ENCODE peak calls at places on chromosome 17, in four cellular contexts. S is A549, Q is lower leg skin, L is pancreas. B is an unnamed sample.

GRCh38 chr17:54906713-54907112 is 6.1 kb downstream of the TOM1L1 start:
- DNase-seq in Q (no peak), L (no peak), S (no peak), B (no peak)

GRCh38 chr17:17792143-17792550 is 44.6 kb downstream of the SREBF1 start:
- DNase-seq in S (no peak), L (no peak), Q (no peak), B (no peak)

GRCh38 chr17:409848-410673 is 57.5 kb upstream of the RPH3AL start:
- DNase-seq in Q (peak), S (peak), L (peak), B (peak)

GRCh38 chr17:73304971-73305786 is 6.6 kb downstream of the CDC42EP4 start:
- DNase-seq in Q (peak), L (peak), S (peak), B (no peak)

GRCh38 chr17:56870163-56870651 is 36.3 kb downstream of the DGKE start:
- DNase-seq in L (no peak), S (no peak), Q (no peak), B (no peak)

GRCh38 chr17:80779961-80780380 is 211.7 kb upstream of the CHMP6 start:
- DNase-seq in Q (no peak), S (no peak), L (no peak), B (no peak)

GRCh38 chr17:75785016-75785769 is 587 bp downstream of the UNK start:
- DNase-seq in Q (peak), L (peak), S (no peak), B (no peak)

GRCh38 chr17:36641877-36642845 is 40.8 kb downstream of the MRM1 start:
- DNase-seq in L (no peak), S (no peak), Q (no peak), B (no peak)

GRCh38 chr17:29565643-29566472 is 979 bp downstream of the ABHD15 start:
- DNase-seq in Q (peak), S (peak), L (no peak), B (no peak)

GRCh38 chr17:31824771-31825360 is 34.2 kb downstream of the COPRS start:
- DNase-seq in S (no peak), Q (no peak), L (no peak), B (no peak)

GRCh38 chr17:43019418-43019817 is 2.8 kb downstream of the VAT1 start:
- DNase-seq in L (no peak), Q (no peak), S (no peak), B (no peak)

GRCh38 chr17:8162997-8163977 is 539 bp upstream of the VAMP2 start:
- DNase-seq in Q (peak), S (no peak), L (no peak), B (no peak)

GRCh38 chr17:43388198-43389021 is 10.4 kb upstream of the ARL4D start:
- DNase-seq in Q (peak), S (peak), L (peak), B (no peak)

GRCh38 chr17:3043737-3044365 is 19.6 kb downstream of the OR1D5 start:
- DNase-seq in L (no peak), S (peak), Q (peak), B (no peak)

GRCh38 chr17:13333661-13334060 is 268.1 kb downstream of the HS3ST3A1 start:
- DNase-seq in Q (no peak), S (no peak), L (no peak), B (no peak)

GRCh38 chr17:82565551-82565950 is 46.0 kb downstream of the FOXK2 start:
- DNase-seq in S (no peak), L (no peak), Q (no peak), B (no peak)

GRCh38 chr17:3528604-3529511 is 28.8 kb downstream of the TRPV3 start:
- DNase-seq in S (no peak), L (no peak), Q (no peak), B (no peak)

GRCh38 chr17:76720941-76721340 is 5.5 kb downstream of the JMJD6 start:
- DNase-seq in L (no peak), Q (no peak), S (no peak), B (no peak)

GRCh38 chr17:74723891-74724290 is 11.2 kb upstream of the CD300LF start:
- DNase-seq in L (no peak), Q (no peak), S (no peak), B (no peak)

GRCh38 chr17:74715144-74715543 is 2.4 kb upstream of the CD300LF start:
- DNase-seq in Q (no peak), S (no peak), L (no peak), B (no peak)

GRCh38 chr17:74725111-74725510 is 11.9 kb upstream of the RAB37 start:
- DNase-seq in Q (no peak), S (no peak), L (no peak), B (no peak)

GRCh38 chr17:74720506-74720905 is 7.8 kb upstream of the CD300LF start:
- DNase-seq in Q (no peak), L (no peak), S (no peak), B (no peak)
- TF ChIP-seq CTCF in Q (no peak), L (no peak), S (no peak), B (no peak)

GRCh38 chr17:38851434-38851833 is 2.1 kb downstream of the RPL23 start:
- DNase-seq in S (no peak), Q (no peak), L (no peak), B (no peak)
- H3K4me3 ChIP-seq in S (peak), Q (no peak), L (peak), B (peak)

DNA sequence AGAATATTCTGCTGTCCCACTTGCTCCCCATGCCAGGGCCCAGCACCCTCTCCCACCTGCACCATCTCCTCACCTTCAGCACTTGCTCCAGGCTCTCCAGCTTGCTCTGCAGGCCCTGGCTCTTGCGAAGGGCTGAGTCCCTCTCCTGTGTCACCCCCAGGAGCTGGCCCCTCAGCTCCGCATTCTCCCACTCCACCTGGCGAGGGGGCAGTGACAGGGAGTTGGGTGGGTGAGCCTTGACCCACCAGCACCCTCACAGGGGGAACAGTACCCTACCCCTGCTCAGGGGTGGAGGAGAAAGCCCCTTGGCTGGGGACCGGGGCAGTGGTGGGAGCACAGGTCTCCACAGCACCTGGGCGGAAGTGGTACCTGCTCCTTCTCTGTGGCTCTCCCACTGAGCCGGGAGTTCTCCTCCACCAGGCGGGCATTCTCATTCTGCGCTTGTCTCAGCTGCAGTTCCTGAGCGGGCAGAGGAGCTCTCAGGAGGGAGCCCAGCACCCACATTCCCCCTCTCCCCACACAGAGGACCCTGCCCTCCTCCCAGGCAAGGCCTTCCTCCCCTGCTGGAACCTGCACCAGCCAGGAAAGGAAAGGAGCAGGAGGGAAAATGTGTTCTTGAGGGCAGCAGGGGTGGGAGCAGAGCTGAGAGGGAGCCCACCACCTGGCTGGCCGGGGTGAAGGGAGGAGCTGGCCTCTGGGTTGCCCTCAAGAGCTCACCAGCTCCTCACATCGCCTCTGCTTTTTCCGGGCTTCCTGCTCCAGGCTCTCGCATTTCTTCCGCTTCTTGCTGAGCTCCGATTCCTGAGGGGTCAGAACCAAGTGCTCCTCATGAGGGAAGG is 5.8 kb downstream of the TSPOAP1 start:
- DNase-seq in L (no peak), S (no peak), Q (no peak), B (no peak)
- TF ChIP-seq CTCF in L (no peak), S (no peak), Q (no peak), B (no peak)

DNA sequence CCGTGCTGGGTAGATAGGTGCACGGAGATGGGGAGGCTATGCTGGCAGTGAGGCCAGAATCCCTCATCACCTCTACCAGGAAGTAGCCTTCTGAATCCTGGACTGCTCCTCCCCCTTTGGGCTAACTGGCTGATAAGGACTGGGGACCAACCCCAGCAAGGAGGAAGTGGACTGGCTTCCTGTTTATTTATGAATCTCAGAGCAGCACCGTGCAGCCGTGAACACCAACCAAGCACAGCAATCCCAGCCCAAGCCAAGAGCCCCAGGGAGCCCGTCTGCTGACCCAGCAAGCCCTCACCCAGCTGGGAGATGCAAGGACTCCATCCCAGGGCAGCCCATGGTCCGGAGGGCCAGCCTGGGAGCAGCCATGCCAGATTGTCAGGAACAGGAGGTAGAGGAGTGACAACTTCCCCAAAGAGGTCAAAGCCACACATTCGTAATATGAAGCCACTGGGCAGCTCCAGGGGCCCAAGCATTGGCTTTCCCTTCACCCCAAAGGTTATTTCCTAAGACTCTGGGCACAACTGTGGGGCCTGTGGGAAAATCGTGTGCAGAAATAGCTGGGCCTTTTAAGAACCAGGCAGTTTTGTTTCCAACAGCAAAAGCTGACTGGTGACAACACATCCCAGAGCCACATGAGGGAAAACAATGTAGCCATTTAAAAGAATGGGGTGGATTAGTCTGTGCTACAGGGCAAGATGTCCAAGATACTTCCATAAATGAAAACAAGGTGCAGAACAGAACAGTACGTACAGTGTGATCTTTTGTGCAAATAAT is 23.9 kb downstream of the PHB1 start:
- DNase-seq in L (no peak), Q (peak), S (no peak), B (no peak)
- H3K4me3 ChIP-seq in L (peak), Q (no peak), S (no peak), B (no peak)

DNA sequence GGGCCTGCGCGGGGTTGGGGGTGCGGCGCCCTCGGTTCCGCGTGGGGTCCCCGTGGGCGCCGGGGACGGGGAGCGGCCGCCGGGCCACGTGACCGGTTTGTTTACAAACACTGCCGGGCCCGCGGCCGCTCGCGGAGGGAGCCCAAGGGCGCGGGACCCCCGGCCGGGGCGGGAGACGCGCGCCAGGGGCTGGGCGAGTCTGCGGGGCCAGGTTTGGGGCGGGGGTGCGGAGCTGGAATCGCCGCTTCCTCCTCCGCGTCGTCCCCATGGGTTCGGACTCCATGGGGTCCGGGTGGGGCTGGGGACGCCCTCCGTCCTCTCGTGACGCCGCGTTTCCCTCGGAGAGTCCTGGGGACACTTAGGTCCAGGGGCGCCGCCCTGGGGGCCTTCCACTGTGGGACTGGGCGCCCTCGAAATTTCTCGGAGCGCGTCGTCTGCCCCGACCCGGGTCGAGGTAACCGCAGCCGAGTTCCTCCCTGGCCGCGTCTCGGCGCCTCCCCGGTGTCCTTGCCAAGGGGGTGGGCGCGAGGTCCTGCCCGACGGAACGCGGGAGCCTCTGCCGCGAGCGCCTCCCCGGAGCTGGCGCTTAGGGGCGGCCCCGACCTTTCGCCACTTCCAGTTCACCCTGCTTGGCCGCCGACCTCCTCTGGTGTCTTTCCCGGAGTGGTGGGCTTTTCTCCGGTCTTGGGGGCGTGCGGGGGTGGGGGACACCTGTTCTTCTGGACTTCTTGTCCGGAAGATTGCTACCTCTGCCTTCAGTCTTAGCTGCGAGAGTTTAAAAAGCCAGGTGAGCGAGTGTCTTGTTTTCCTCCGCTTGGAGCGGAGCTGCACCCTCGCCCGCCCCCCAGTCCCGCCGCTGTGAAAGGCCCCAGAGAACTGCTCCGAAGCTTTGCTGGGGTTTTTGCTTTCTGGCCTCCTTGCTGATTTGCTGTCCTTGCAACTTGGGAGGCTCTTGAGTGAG is 754 bp downstream of the YPEL2 start:
- DNase-seq in L (peak), Q (peak), S (no peak), B (no peak)
- TF ChIP-seq CTCF in L (no peak), Q (no peak), S (no peak), B (no peak)

B was measured in AG04449.